ENCODE peak calls at places on chromosomes 6 and 20, in seven cellular contexts. M is iPS DF 6.9; I is stimulated activated CD4-positive, alpha-beta T cell treated with anti-CD3 and anti-CD28 coated beads, Interleukin-4, amount 100 ng/mL, for 4 hours; Q is fibroblast of pulmonary artery; B is activated gamma-delta T cell treated with anti-CD3 and anti-CD28 coated beads, Interleukin-2, amount 50 U/mL, for 16 hours; H is NCI-H1105 treated with DMSO at 0.1 percent for 48 hours; T is activated T-helper 9 cell treated with anti-CD3 and anti-CD28 coated beads, Interleukin-2, amount 50 U/mL, for 16 hours. E is an unnamed sample.

GRCh38 chr6:78492351-78493010 is 374.9 kb upstream of the IRAK1BP1 start:
- DNase-seq in T (no peak), Q (no peak), I (no peak), B (no peak), M (no peak), H (no peak), E (no peak)

GRCh38 chr6:110137924-110138887 is 41.3 kb downstream of the WASF1 start:
- DNase-seq in H (no peak), Q (no peak), B (no peak), I (no peak), M (no peak), T (no peak), E (no peak)

GRCh38 chr6:140082867-140083297 is 708.4 kb upstream of the CITED2 start:
- DNase-seq in H (no peak), Q (peak), M (no peak), T (no peak), I (no peak), B (no peak), E (no peak)

GRCh38 chr6:134698228-134698627 is 251.7 kb downstream of the ALDH8A1 start:
- DNase-seq in T (no peak), I (no peak), Q (no peak), B (no peak), H (no peak), M (no peak), E (no peak)

GRCh38 chr20:45433316-45433715 is 17.4 kb downstream of the PIGT start:
- DNase-seq in Q (peak), H (no peak), I (no peak), M (no peak), T (no peak), B (no peak), E (no peak)

GRCh38 chr20:48523191-48523757 is 304.5 kb downstream of the PREX1 start:
- DNase-seq in H (no peak), M (peak), T (no peak), B (no peak), Q (peak), I (no peak), E (no peak)

GRCh38 chr6:101706576-101706975 is 313.1 kb downstream of the GRIK2 start:
- DNase-seq in B (no peak), H (no peak), T (no peak), I (no peak), Q (no peak), M (no peak), E (no peak)

GRCh38 chr6:141677598-141678211 is 455.0 kb upstream of the GJE1 start:
- DNase-seq in H (peak), B (no peak), I (no peak), M (no peak), T (no peak), Q (peak), E (peak)

GRCh38 chr20:11551491-11551890 is 366.2 kb upstream of the BTBD3 start:
- DNase-seq in I (no peak), Q (no peak), H (no peak), M (no peak), T (no peak), B (no peak), E (no peak)

GRCh38 chr6:32947552-32948465 is 5.1 kb downstream of the HLA-DMA start:
- DNase-seq in Q (peak), T (no peak), H (peak), B (no peak), M (no peak), I (no peak), E (peak)

GRCh38 chr6:143823463-143824006 is 19.6 kb upstream of the LTV1 start:
- DNase-seq in M (no peak), T (no peak), I (no peak), Q (peak), B (no peak), H (no peak), E (no peak)

GRCh38 chr6:36829919-36830544 is 9.2 kb downstream of the CPNE5 start:
- DNase-seq in I (no peak), B (no peak), H (peak), M (no peak), T (no peak), Q (peak), E (no peak)

GRCh38 chr6:137102851-137103492 is 58.2 kb upstream of the IL20RA start:
- DNase-seq in Q (no peak), T (no peak), B (no peak), I (no peak), H (no peak), M (no peak), E (no peak)

GRCh38 chr6:167795874-167796667 is 30.6 kb upstream of the AFDN start:
- DNase-seq in M (no peak), B (no peak), Q (no peak), I (no peak), H (no peak), T (no peak), E (peak)

GRCh38 chr20:61311656-61312387 is 59.8 kb downstream of the CDH4 start:
- DNase-seq in H (no peak), Q (no peak), M (no peak), B (no peak), I (no peak), T (no peak), E (no peak)

GRCh38 chr6:142845624-142846458 is 99.1 kb downstream of the HIVEP2 start:
- DNase-seq in B (no peak), T (peak), H (peak), I (peak), M (no peak), Q (peak), E (peak)

GRCh38 chr6:131995924-131996323 is 44.8 kb upstream of the CCN2 start:
- DNase-seq in H (no peak), M (no peak), Q (peak), I (no peak), T (no peak), B (no peak), E (no peak)

GRCh38 chr20:16946097-16946496 is 197.9 kb downstream of the OTOR start:
- DNase-seq in B (no peak), T (no peak), H (no peak), M (no peak), I (no peak), Q (no peak), E (no peak)

GRCh38 chr6:30685977-30686907 is at the start of gene PPP1R18:
- DNase-seq in T (peak), I (peak), H (peak), M (no peak), B (peak), Q (no peak), E (no peak)

GRCh38 chr6:149938571-149939462 is 3.0 kb upstream of the ULBP2 start:
- DNase-seq in T (peak), H (peak), B (no peak), Q (no peak), M (no peak), I (peak), E (peak)

GRCh38 chr6:103675807-103676406 is 1183.8 kb downstream of the HACE1 start:
- DNase-seq in M (no peak), I (no peak), T (no peak), H (no peak), B (no peak), Q (peak), E (no peak)

GRCh38 chr20:50527068-50527605 is 17.0 kb downstream of the PTPN1 start:
- DNase-seq in H (no peak), M (no peak), Q (no peak), I (no peak), B (no peak), T (no peak), E (no peak)

GRCh38 chr6:111485316-111485715 is 2.3 kb upstream of the REV3L start:
- DNase-seq in I (no peak), T (no peak), H (no peak), B (no peak), M (no peak), Q (no peak), E (peak)

GRCh38 chr20:18985551-18985950 is 172.0 kb downstream of the SCP2D1 start:
- DNase-seq in B (no peak), I (no peak), Q (no peak), T (no peak), H (no peak), M (no peak), E (no peak)

E was measured in NCI-H1417.